ENCODE peak calls at places on chromosomes 16 and 17, in nine cellular contexts. L, D, C, E, J, F, W, G and O are unnamed samples.

GRCh38 chr16:54236761-54237160 is 49.8 kb downstream of the IRX3 start:
- DNase-seq in G (peak), E (peak), J (peak), L (peak), D (no peak), C (no peak), W (peak), F (peak), O (peak)

GRCh38 chr16:85360323-85361277 is 248.3 kb upstream of the CIBAR2 start:
- DNase-seq in G (no peak), W (no peak), C (no peak), F (no peak), E (no peak), D (peak), L (no peak), J (no peak), O (no peak)

GRCh38 chr17:80827646-80828643 is 163.7 kb upstream of the CHMP6 start:
- DNase-seq in L (no peak), C (no peak), G (no peak), D (no peak), W (no peak), E (no peak), F (no peak), J (no peak), O (peak)

GRCh38 chr17:8503807-8504206 is 68.1 kb downstream of the NDEL1 start:
- DNase-seq in F (no peak), L (no peak), D (no peak), E (no peak), J (no peak), W (no peak), C (no peak), G (no peak), O (no peak)

GRCh38 chr17:42484304-42484703 is 25.6 kb downstream of the ATP6V0A1 start:
- DNase-seq in L (no peak), D (no peak), J (no peak), G (no peak), F (no peak), E (no peak), C (no peak), W (no peak), O (no peak)

GRCh38 chr16:8661703-8662102 is 12.7 kb upstream of the ABAT start:
- DNase-seq in E (no peak), W (no peak), L (no peak), G (no peak), C (no peak), J (no peak), D (no peak), F (no peak), O (no peak)

GRCh38 chr17:1997146-1997586 is 28.0 kb downstream of the RTN4RL1 start:
- DNase-seq in J (no peak), E (no peak), D (no peak), W (no peak), L (no peak), F (no peak), G (no peak), C (no peak), O (no peak)

GRCh38 chr16:23333034-23333579 is 31.0 kb downstream of the SCNN1B start:
- DNase-seq in W (no peak), F (peak), G (peak), C (no peak), E (no peak), L (no peak), J (no peak), D (no peak), O (no peak)

GRCh38 chr16:31141489-31142108 is 6.1 kb upstream of the PRSS8 start:
- DNase-seq in J (peak), L (no peak), F (no peak), E (peak), G (no peak), W (no peak), C (no peak), D (no peak), O (no peak)

GRCh38 chr16:88469615-88470395 is 16.7 kb downstream of the ZFPM1 start:
- DNase-seq in C (no peak), J (no peak), G (no peak), L (no peak), W (no peak), F (no peak), E (no peak), D (no peak), O (no peak)

GRCh38 chr17:41773190-41773588 is 13.3 kb downstream of the JUP start:
- DNase-seq in D (no peak), G (peak), C (no peak), E (peak), F (no peak), W (peak), L (peak), J (peak), O (peak)

GRCh38 chr16:8474576-8474975 is 115.7 kb downstream of the TMEM114 start:
- DNase-seq in F (no peak), C (no peak), J (no peak), W (no peak), L (no peak), E (no peak), D (peak), G (no peak), O (no peak)

GRCh38 chr16:71426069-71426879 is 15.6 kb downstream of the TLE7 start:
- DNase-seq in C (no peak), L (no peak), D (peak), J (peak), W (peak), E (peak), G (peak), F (peak), O (peak)

GRCh38 chr17:49196520-49196919 is 13.9 kb downstream of the GNGT2 start:
- DNase-seq in W (no peak), C (no peak), G (no peak), F (no peak), D (no peak), L (no peak), E (no peak), J (no peak), O (no peak)

GRCh38 chr16:19863990-19864389 is 20.7 kb downstream of the GPRC5B start:
- DNase-seq in J (no peak), E (no peak), C (no peak), F (no peak), L (no peak), D (no peak), W (no peak), G (no peak), O (no peak)

GRCh38 chr17:77693776-77694175 is 264.7 kb upstream of the TNRC6C start:
- DNase-seq in C (no peak), L (no peak), D (no peak), E (no peak), J (no peak), G (no peak), F (no peak), W (no peak), O (no peak)